ENCODE peak calls at places on chromosomes 13 and 19, in six cellular contexts. O is IMR-90, B is A549, U is GM12878, R is HCT116, A is HepG2. D is an unnamed sample.

GRCh38 chr13:76791290-76791664 is 94.9 kb downstream of the KCTD12 start:
- DNase-seq in O (no peak), B (no peak), U (no peak), R (no peak), A (no peak), D (no peak)

GRCh38 chr13:106961219-106961618 is 393.3 kb upstream of the ARGLU1 start:
- DNase-seq in O (no peak), B (no peak), U (no peak), R (no peak), A (no peak), D (no peak)

GRCh38 chr19:2049741-2050348 is 1.2 kb downstream of the MKNK2 start:
- DNase-seq in O (peak; percentile 61), B (no peak), U (no peak), R (no peak), A (peak; percentile 75), D (peak; percentile 42)

GRCh38 chr13:61563645-61564044 is 148.0 kb upstream of the PCDH20 start:
- DNase-seq in O (no peak), B (no peak), U (no peak), R (no peak), A (no peak), D (no peak)

GRCh38 chr19:1523412-1524205 is at the start of gene PLK5:
- DNase-seq in O (no peak), B (no peak), U (no peak), R (no peak), A (no peak), D (peak; percentile 21)

GRCh38 chr13:41428155-41428554 is 29.2 kb upstream of the RGCC start:
- DNase-seq in O (no peak), B (no peak), U (no peak), R (no peak), A (no peak), D (no peak)

GRCh38 chr19:32674153-32674958 is 624 bp downstream of the ANKRD27 start:
- DNase-seq in O (no peak), B (no peak), U (no peak), R (no peak), A (no peak), D (no peak)

GRCh38 chr19:14672043-14672872 is 2.4 kb downstream of the ADGRE3 start:
- DNase-seq in O (no peak), B (no peak), U (no peak), R (no peak), A (no peak), D (no peak)

GRCh38 chr13:83377486-83377885 is 504.8 kb downstream of the SLITRK1 start:
- DNase-seq in O (peak; percentile 72), B (no peak), U (no peak), R (no peak), A (no peak), D (no peak)

GRCh38 chr13:110820311-110820710 is 94.6 kb downstream of the ANKRD10 start:
- DNase-seq in O (no peak), B (no peak), U (no peak), R (no peak), A (no peak), D (no peak)

GRCh38 chr13:108923386-108924061 is 294.1 kb downstream of the MYO16 start:
- DNase-seq in O (no peak), B (no peak), U (no peak), R (no peak), A (no peak), D (no peak)

GRCh38 chr13:104837756-104838155 is 1697.7 kb downstream of the EFNB2 start:
- DNase-seq in O (no peak), B (no peak), U (no peak), R (no peak), A (no peak), D (no peak)

DNA sequence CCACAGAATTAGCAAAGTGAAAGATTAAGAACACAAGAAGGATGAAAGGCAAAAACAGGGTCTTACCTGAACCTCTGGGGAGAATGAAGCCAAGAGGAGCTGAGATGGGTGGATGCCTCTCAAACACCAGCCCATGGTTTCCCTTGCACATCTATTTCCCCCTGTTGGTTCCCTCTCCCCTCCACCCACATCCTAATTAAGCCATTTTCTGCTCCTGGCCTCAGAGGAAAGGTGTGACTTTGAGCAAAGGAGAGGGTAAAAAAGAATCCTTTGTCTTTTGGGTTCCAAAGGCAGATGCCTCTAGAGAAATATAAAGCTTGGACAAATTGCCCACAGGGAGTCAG is 214.9 kb downstream of the RAP2A start:
- DNase-seq in O (no peak), B (no peak), U (no peak), R (no peak), A (no peak), D (no peak)
- TF ChIP-seq RAD21 in O (no peak), B (no peak), U (no peak), R (no peak), A (no peak), D (no peak)

GRCh38 chr13:42981317-42981716 is 10.7 kb downstream of the EPSTI1 start:
- DNase-seq in O (peak; percentile 54), B (no peak), U (no peak), R (no peak), A (no peak), D (no peak)
- TF ChIP-seq RAD21 in O (no peak), B (no peak), U (no peak), R (no peak), A (no peak), D (no peak)

GRCh38 chr13:101415358-101416174 is 742 bp downstream of the NALCN start:
- DNase-seq in O (no peak), B (no peak), U (no peak), R (no peak), A (no peak), D (no peak)
- TF ChIP-seq RAD21 in O (no peak), B (no peak), U (no peak), R (no peak), A (no peak), D (no peak)

DNA sequence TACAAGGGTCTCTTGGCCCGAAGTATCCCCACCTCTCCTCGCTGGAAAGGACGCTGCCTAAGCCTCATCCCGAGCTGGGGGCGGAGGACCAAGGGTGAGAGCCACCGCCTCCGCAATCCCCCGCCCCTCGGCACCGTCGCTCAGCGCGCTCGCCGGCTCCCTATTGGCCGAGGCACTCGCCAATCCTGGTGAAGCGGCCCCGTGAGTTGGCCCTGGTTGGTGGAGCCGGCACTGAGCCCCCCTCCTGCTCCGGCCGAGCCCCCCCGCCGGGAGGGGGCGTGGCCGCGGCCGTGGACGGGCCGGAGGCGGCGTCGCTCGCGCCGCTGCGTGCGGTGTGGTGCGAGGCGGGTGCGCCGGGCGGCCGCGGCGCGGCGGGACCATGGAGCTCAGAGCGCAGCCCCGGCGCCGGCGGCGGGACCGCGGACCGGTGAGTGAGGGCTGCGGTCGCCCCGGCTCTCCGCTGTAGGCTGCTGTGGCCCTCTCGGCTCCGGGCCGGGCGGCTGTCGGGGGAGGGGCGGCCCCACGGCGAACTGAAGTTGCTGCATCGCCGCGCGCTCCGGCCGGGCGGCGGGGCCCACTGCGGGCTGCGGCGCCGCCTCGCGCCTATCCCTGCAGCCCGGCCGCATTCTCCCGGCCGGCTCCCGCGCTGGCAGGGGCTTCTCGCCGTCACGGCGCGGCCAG is at the start of gene WASF3:
- DNase-seq in O (peak; percentile 90), B (peak; percentile 57), U (peak; percentile 3), R (peak; percentile 38), A (peak; percentile 73), D (peak; percentile 84)
- TF ChIP-seq RAD21 in O (peak; percentile 4), B (no peak), U (no peak), R (no peak), A (peak; percentile 8), D (no peak)

GRCh38 chr19:38434549-38435051 is 1.1 kb downstream of the RYR1 start:
- DNase-seq in O (no peak), B (no peak), U (no peak), R (no peak), A (no peak), D (peak; percentile 71)
- TF ChIP-seq RAD21 in O (no peak), B (no peak), U (no peak), R (no peak), A (no peak), D (no peak)

GRCh38 chr13:51781246-51782022 is 22.5 kb downstream of the DHRS12 start:
- DNase-seq in O (peak; percentile 24), B (no peak), U (no peak), R (peak; percentile 18), A (no peak), D (no peak)
- TF ChIP-seq RAD21 in O (peak; percentile 58), B (peak; percentile 44), U (peak; percentile 66), R (peak; percentile 77), A (peak; percentile 50), D (no peak)

GRCh38 chr13:66994097-66994496 is 236.0 kb downstream of the PCDH9 start:
- DNase-seq in O (peak; percentile 52), B (peak; percentile 49), U (no peak), R (no peak), A (peak; percentile 38), D (peak; percentile 24)
- TF ChIP-seq RAD21 in O (peak; percentile 54), B (peak; percentile 70), U (peak; percentile 17), R (no peak), A (no peak), D (peak; percentile 41)

DNA sequence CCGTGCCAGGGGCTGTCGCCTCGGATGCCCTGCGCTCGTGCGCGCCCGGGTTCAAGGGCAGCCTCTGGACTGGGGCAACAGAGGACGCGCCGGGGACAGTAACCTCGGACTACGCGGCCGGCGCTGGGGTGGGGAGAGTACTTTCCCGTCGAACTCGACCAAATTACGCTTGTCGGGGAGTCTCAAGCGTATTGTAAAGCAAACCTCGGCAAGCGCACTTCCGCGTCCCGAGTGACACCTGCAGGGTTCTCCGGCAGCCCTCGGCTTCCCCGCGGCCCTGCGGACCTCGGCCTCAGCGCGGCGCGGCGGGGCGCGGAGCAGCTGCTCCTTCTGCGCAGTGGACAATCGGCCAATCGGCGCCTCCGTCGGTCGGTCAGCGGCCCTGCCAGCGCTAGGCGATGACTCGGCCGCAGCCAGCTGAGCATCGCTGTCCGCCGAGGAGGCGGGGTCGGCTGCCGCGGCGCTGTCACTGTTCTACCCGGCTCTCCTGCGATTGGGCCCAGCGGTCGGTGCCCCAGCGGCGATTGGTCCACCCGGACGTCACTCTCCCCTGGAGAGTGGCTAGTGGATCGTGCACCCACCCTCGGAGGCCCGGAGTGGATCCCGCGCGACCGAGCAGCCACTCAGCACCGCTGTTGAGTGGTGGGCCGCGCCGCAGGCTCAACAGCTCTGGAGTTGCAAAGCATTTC is at the start of gene SLC46A3:
- DNase-seq in O (peak; percentile 98), B (peak; percentile 86), U (peak; percentile 88), R (peak; percentile 92), A (no peak), D (peak; percentile 83)
- TF ChIP-seq RAD21 in O (no peak), B (no peak), U (no peak), R (no peak), A (no peak), D (no peak)

DNA sequence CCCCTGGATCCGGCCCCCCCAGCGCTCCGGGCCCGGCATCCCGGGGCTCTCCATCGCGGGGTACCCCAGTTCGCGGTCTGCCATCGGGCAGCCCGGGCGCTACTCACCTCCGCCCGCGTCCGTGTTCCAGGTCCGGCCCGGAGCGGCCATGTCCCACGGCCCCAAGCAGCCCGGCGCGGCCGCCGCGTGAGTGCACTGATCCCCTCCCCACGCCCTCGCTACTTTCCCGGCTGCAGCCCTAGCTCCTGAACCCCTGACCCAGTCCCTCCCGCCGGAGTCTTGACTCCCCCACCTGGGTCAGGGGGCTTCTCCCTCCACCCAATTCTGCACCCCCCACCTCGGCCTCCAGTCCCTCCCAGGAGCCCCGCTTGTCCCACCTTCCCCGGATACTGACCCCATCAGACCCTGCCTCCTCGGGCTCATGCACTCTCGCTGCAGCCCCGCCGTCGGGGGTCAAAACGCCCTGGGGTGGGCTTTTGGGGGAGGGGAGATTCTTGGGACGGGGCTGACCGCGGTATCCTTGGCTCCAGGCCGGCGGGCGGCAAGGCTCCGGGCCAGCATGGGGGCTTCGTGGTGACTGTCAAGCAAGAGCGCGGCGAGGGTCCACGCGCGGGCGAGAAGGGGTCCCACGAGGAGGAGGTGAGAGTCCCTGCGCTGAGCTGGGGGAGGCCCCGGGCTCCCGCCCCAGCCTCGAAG is 566 bp downstream of the HMG20B start:
- DNase-seq in O (no peak), B (no peak), U (no peak), R (no peak), A (no peak), D (no peak)
- TF ChIP-seq RAD21 in O (no peak), B (no peak), U (no peak), R (no peak), A (no peak), D (no peak)

D was measured in K562.